ENCODE peak calls at places on chromosome 5, in five cellular contexts. Q, L, I, K and R are unnamed samples. For H3K9me3 and H3K4me1, the result is how much of the 10 kb centered on the place peaks cover.

GRCh38 chr5:126659805-126660483 is 59.2 kb downstream of the PHAX start:
- DNase-seq in L (no peak), Q (no peak), I (no peak), K (no peak), R (no peak)

GRCh38 chr5:135437796-135438560 is 9.2 kb downstream of the DCANP1 start:
- DNase-seq in Q (no peak), L (peak), K (peak), I (peak), R (peak)

GRCh38 chr5:136135536-136135935 is 2.9 kb downstream of the SMAD5 start:
- DNase-seq in Q (no peak), K (no peak), I (no peak), L (no peak), R (no peak)

GRCh38 chr5:100860407-100860806 is 42.7 kb downstream of the ST8SIA4 start:
- DNase-seq in I (no peak), K (no peak), Q (no peak), L (no peak), R (no peak)

GRCh38 chr5:163357636-163358035 is 79.8 kb upstream of the CCNG1 start:
- DNase-seq in K (no peak), Q (no peak), L (no peak), I (no peak), R (no peak)

GRCh38 chr5:82073179-82073578 is 101.4 kb downstream of the ATG10 start:
- DNase-seq in Q (no peak), L (no peak), K (no peak), I (no peak), R (no peak)

GRCh38 chr5:81904861-81905260 is 67.0 kb upstream of the ATG10 start:
- DNase-seq in K (no peak), Q (no peak), I (no peak), L (no peak), R (no peak)

GRCh38 chr5:128629162-128629561 is 91.1 kb upstream of the FBN2 start:
- DNase-seq in K (no peak), Q (no peak), I (no peak), L (no peak), R (peak)

GRCh38 chr5:35305336-35306020 is 75.2 kb upstream of the PRLR start:
- DNase-seq in L (no peak), Q (no peak), I (no peak), K (no peak), R (no peak)

GRCh38 chr5:132762246-132763000 is 14.6 kb downstream of the SEPTIN8 start:
- DNase-seq in L (no peak), K (no peak), Q (no peak), I (no peak), R (no peak)

GRCh38 chr5:87069974-87070608 is 197.6 kb upstream of the RASA1 start:
- DNase-seq in L (no peak), Q (peak), K (peak), I (no peak), R (peak)

GRCh38 chr5:76690704-76691469 is 25.0 kb upstream of the F2R start:
- DNase-seq in I (no peak), Q (peak), L (no peak), K (peak), R (no peak)

GRCh38 chr5:116144103-116144502 is 59.3 kb downstream of the COMMD10 start:
- DNase-seq in K (no peak), I (no peak), L (no peak), Q (peak), R (peak)

GRCh38 chr5:9230355-9230754 is 315.5 kb downstream of the SEMA5A start:
- DNase-seq in L (no peak), Q (no peak), I (no peak), K (no peak), R (no peak)

GRCh38 chr5:176810084-176810597 is at the start of gene UNC5A:
- DNase-seq in L (no peak), I (no peak), Q (peak), K (peak), R (peak)

GRCh38 chr5:143652104-143652700 is 159.8 kb upstream of the HMHB1 start:
- DNase-seq in Q (no peak), L (no peak), K (no peak), I (no peak), R (no peak)

GRCh38 chr5:2866622-2867372 is 115.3 kb upstream of the IRX2 start:
- DNase-seq in I (no peak), Q (no peak), K (no peak), L (no peak), R (no peak)

GRCh38 chr5:15031180-15031579 is 159.6 kb upstream of the ANKH start:
- DNase-seq in Q (no peak), I (no peak), L (no peak), K (no peak), R (no peak)

GRCh38 chr5:160926428-160926827 is 74.4 kb upstream of the ATP10B start:
- DNase-seq in I (peak), L (no peak), K (no peak), Q (no peak), R (no peak)

GRCh38 chr5:104018299-104018698 is 455.7 kb upstream of the NUDT12 start:
- DNase-seq in I (no peak), L (no peak), Q (no peak), K (no peak), R (no peak)

GRCh38 chr5:94849821-94850736 is 231.6 kb downstream of the SLF1 start:
- DNase-seq in I (no peak), K (peak), Q (peak), L (no peak), R (peak)

DNA sequence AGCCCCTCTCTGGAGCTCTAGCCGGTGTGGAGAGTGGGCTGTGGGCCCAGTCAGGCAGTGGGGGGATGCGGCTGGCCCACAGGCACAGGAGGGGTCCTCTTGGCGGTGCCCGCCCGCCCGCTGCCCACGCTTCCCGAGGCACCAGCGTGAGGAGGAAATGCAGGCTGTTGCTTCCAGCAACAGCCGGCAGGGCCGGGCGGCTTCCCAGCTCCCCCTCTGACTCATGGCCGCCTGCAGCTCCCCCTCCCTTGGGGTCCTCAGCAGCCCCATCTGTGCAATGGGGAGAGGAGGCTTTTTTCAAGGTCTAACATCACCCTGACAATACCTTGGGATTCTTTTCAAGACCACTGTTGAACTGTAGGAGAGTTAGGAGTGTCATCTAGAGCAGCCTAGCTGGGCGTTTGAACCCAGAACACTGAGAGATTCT is 10.4 kb downstream of the CXXC5 start:
- DNase-seq in I (no peak), K (no peak), L (peak), Q (no peak), R (peak)
- H3K4me3 ChIP-seq in I (no peak), K (no peak), L (no peak), Q (peak), R (no peak)

DNA sequence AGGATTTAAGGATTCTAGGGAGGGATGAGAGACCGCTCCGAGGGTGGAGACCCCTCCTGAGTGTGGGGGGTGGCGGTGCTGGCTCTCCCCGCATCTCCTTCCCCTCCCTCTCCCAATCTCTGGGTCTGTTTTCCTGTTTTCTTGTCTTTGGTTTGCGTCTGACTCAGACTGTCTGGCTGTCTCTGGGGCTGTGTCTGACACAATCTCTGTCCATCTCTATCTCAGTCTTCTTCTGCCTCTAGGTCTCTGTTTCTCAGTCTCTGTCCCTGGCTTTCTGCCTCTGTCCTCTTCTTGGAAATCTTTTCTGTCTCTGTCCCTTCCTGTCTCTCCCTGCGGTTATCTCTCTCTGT is 196 bp upstream of the GRM6 start:
- DNase-seq in K (no peak), L (no peak), I (no peak), Q (no peak), R (no peak)
- H3K9me3 ChIP-seq in K (under half), L (under half), I (under half), Q (under half), R (under half)

GRCh38 chr5:136901-137300 is 44.9 kb downstream of the PLEKHG4B start:
- DNase-seq in L (no peak), K (no peak), Q (peak), I (no peak), R (no peak)
- H3K4me1 ChIP-seq in L (under half), K (under half), Q (under half), I (under half), R (under half)

GRCh38 chr5:99379187-99379586 is 450.4 kb upstream of the CHD1 start:
- DNase-seq in I (no peak), Q (no peak), K (no peak), L (no peak), R (no peak)
- H3K4me3 ChIP-seq in I (no peak), Q (no peak), K (no peak), L (no peak), R (no peak)

DNA sequence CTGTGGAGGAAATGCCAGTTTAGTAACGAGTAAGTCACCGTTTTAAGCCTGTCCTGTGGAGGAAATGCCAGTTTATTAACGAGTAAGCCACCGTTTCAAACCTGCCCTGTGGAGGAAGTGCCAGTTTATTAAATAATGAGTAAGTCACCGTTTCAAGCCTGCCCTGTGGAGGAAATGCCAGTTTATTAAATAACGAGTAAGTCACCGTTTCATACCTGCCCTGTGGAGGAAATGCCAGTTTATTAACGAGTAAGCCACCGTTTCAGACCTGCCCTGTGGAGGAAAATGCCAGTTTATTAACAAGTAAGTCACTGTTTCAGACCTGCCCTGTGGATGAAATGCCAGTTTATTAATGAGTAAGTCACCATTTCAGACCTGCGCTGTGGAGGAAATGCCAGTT is 18.9 kb upstream of the PDCD6 start:
- DNase-seq in L (no peak), K (no peak), Q (no peak), I (no peak), R (no peak)
- H3K9me3 ChIP-seq in L (under half), K (under half), Q (under half), I (under half), R (under half)

DNA sequence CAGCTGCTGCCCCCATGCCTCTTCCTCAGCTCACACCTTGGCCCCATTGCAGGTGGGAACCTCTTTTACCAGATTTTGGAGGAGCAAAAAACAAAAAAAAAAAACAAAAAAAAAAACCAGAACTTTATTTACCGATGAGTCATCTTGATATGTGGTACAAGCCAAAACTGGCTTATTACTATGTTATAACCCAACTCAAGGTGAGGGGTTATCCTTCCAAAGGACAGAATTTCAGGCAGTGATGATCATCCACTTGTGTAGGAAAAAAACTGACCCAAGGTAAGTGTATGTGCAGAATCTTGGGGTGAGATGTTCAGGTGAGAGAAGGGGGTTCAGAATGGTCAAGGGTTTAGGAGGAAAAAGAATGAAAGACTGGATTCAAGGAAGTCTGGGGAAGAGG is 142.6 kb upstream of the FST start:
- DNase-seq in L (no peak), K (no peak), I (no peak), Q (no peak), R (no peak)
- H3K4me1 ChIP-seq in L (under half), K (under half), I (under half), Q (under half), R (under half)

GRCh38 chr5:68242743-68243142 is 27.2 kb downstream of the PIK3R1 start:
- DNase-seq in Q (no peak), I (no peak), L (no peak), K (no peak), R (no peak)

GRCh38 chr5:68237715-68238114 is 22.2 kb downstream of the PIK3R1 start:
- DNase-seq in K (no peak), L (no peak), Q (no peak), I (no peak), R (no peak)

GRCh38 chr5:68240771-68241170 is 25.2 kb downstream of the PIK3R1 start:
- DNase-seq in L (no peak), K (no peak), Q (no peak), I (no peak), R (no peak)

GRCh38 chr5:68240196-68240595 is 24.6 kb downstream of the PIK3R1 start:
- DNase-seq in Q (no peak), L (no peak), K (no peak), I (no peak), R (no peak)

DNA sequence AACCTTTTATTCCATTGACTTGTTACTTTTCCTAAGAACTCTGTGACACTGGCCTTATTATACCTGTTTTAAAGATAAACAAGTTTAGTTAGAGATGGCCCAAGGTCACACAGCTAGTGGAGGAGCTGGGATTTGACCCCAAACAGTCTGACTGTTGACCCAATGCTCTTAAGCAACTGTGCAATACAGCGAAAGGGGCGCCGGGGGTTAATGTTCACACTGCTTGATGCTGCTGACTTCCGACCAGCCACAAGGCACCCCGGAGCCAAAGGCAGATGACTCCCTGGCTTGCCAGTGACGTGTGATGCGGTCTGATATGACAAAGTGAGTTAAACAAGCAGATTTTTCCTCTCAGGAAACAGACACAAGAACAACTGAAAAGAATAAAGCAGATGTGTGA is 23.9 kb downstream of the PIK3R1 start:
- DNase-seq in K (peak), L (peak), I (peak), Q (no peak), R (no peak)
- H3K4me3 ChIP-seq in K (no peak), L (no peak), I (no peak), Q (no peak), R (no peak)

DNA sequence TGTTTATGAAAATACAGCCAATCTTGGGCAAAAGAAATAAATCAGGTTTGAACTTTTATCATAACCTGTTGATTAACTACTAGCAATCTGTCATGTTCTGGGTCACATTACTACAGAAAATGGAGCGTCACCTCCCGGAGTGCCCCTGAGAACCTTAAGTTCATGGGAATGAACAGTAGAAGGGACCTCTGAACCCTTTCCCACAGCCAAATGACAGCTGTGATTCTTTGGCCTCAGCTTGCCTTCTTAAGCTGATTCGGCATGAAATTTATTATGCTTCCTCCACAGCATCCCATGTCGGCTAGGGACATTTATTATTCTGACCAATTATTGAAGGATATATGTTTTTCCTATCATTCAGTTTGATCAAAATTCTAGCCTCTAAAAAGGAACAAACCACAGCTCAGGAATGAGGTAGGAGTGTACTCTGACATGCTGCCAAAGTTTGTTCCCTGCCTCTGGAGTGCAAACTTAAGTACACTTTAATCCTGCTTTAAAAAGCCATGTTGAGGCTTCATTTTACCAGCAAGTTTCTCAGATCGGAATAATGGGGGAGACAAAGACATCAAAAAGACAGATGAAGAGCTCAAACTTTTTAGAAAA is 440.6 kb downstream of the CETN3 start:
- DNase-seq in I (peak), L (no peak), Q (no peak), K (no peak), R (no peak)
- H3K9me3 ChIP-seq in I (under half), L (under half), Q (under half), K (under half), R (under half)

GRCh38 chr5:73115399-73116051 is 4.8 kb upstream of the TMEM171 start:
- DNase-seq in I (no peak), K (peak), Q (peak), L (no peak), R (peak)
- H3K4me1 ChIP-seq in I (under half), K (under half), Q (under half), L (under half), R (under half)

GRCh38 chr5:148831590-148832565 is 5.5 kb downstream of the ADRB2 start:
- DNase-seq in Q (no peak), L (no peak), K (no peak), I (no peak), R (no peak)

GRCh38 chr5:148829248-148829594 is 2.8 kb downstream of the ADRB2 start:
- DNase-seq in Q (no peak), I (no peak), L (no peak), K (no peak), R (no peak)

GRCh38 chr5:148829734-148830133 is 3.3 kb downstream of the ADRB2 start:
- DNase-seq in Q (no peak), I (no peak), K (no peak), L (no peak), R (no peak)

GRCh38 chr5:148828461-148829247 is 2.2 kb downstream of the ADRB2 start:
- DNase-seq in I (no peak), Q (no peak), L (no peak), K (no peak), R (no peak)

DNA sequence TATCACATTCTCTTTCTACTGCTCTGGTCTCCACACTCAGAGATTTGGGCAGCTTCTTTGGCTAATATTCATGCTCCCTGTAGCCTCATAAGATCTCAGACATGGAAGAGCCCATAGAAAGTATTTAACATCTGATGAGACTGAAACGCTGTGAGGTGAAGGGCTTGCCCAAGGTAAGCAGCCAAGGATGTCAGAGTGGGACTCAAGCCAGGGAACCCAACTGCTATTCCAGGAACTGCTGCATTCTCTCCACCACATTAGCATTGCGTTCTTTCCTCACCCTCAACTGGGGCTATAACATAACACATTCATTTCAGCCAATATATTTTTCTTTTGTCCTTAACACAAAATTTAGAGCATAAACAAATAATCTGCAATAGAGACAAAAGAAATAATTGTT is 3.8 kb downstream of the ADRB2 start:
- DNase-seq in I (no peak), L (no peak), K (no peak), Q (no peak), R (no peak)
- H3K4me3 ChIP-seq in I (no peak), L (no peak), K (no peak), Q (no peak), R (peak)